ENCODE peak calls at places on chromosomes 2 and 18, in eight cellular contexts. One of them, this sample, is unnamed.
A peak's percentile ranks its signal among the peaks of the same experiment; 100 is the strongest.

GRCh38 chr18:48036191-48036590 is 105.7 kb upstream of the SMAD2 start:
- DNase-seq in ELR: no peak
- DNase-seq in cardiac septum: peak; percentile 14
- DNase-seq in activated T-cell treated with anti-CD3 and anti-CD28 coated beads, Interleukin-2, amount 50 U/mL, for 1 hour: no peak
- DNase-seq in iris pigment epithelial cell: no peak
- DNase-seq in activated gamma-delta T cell: no peak
- DNase-seq in NCI-H1092: no peak
- DNase-seq in brain pericyte: no peak
- DNase-seq in this sample: peak; percentile 54

GRCh38 chr18:79664525-79665125 is 15.0 kb upstream of the CTDP1 start:
- DNase-seq in activated gamma-delta T cell: no peak
- DNase-seq in iris pigment epithelial cell: peak; percentile 82
- DNase-seq in ELR: peak; percentile 81
- DNase-seq in brain pericyte: no peak
- DNase-seq in NCI-H1092: no peak
- DNase-seq in activated T-cell treated with anti-CD3 and anti-CD28 coated beads, Interleukin-2, amount 50 U/mL, for 1 hour: no peak
- DNase-seq in cardiac septum: no peak
- DNase-seq in this sample: peak; percentile 90

GRCh38 chr2:64602436-64602835 is 51.3 kb downstream of the SERTAD2 start:
- DNase-seq in activated gamma-delta T cell: no peak
- DNase-seq in cardiac septum: no peak
- DNase-seq in iris pigment epithelial cell: no peak
- DNase-seq in activated T-cell treated with anti-CD3 and anti-CD28 coated beads, Interleukin-2, amount 50 U/mL, for 1 hour: no peak
- DNase-seq in NCI-H1092: no peak
- DNase-seq in brain pericyte: no peak
- DNase-seq in ELR: no peak
- DNase-seq in this sample: no peak

GRCh38 chr2:19667085-19667484 is 234.7 kb downstream of the TTC32 start:
- DNase-seq in iris pigment epithelial cell: peak; percentile 68
- DNase-seq in cardiac septum: no peak
- DNase-seq in brain pericyte: no peak
- DNase-seq in NCI-H1092: no peak
- DNase-seq in activated T-cell treated with anti-CD3 and anti-CD28 coated beads, Interleukin-2, amount 50 U/mL, for 1 hour: no peak
- DNase-seq in ELR: peak; percentile 61
- DNase-seq in activated gamma-delta T cell: no peak
- DNase-seq in this sample: peak; percentile 72

GRCh38 chr2:191786694-191787093 is 60.2 kb downstream of the CAVIN2 start:
- DNase-seq in brain pericyte: no peak
- DNase-seq in activated gamma-delta T cell: no peak
- DNase-seq in cardiac septum: no peak
- DNase-seq in activated T-cell treated with anti-CD3 and anti-CD28 coated beads, Interleukin-2, amount 50 U/mL, for 1 hour: no peak
- DNase-seq in iris pigment epithelial cell: peak; percentile 28
- DNase-seq in ELR: no peak
- DNase-seq in NCI-H1092: no peak
- DNase-seq in this sample: no peak

GRCh38 chr2:150424361-150424760 is 63.1 kb downstream of the RND3 start:
- DNase-seq in activated gamma-delta T cell: no peak
- DNase-seq in brain pericyte: no peak
- DNase-seq in iris pigment epithelial cell: no peak
- DNase-seq in cardiac septum: no peak
- DNase-seq in activated T-cell treated with anti-CD3 and anti-CD28 coated beads, Interleukin-2, amount 50 U/mL, for 1 hour: no peak
- DNase-seq in ELR: no peak
- DNase-seq in NCI-H1092: no peak
- DNase-seq in this sample: no peak

GRCh38 chr2:163207706-163208370 is 369.3 kb upstream of the KCNH7 start:
- DNase-seq in iris pigment epithelial cell: no peak
- DNase-seq in NCI-H1092: no peak
- DNase-seq in activated gamma-delta T cell: no peak
- DNase-seq in cardiac septum: no peak
- DNase-seq in activated T-cell treated with anti-CD3 and anti-CD28 coated beads, Interleukin-2, amount 50 U/mL, for 1 hour: no peak
- DNase-seq in ELR: peak; percentile 27
- DNase-seq in brain pericyte: no peak
- DNase-seq in this sample: peak; percentile 95

GRCh38 chr2:16635796-16636699 is 29.6 kb downstream of the CYRIA start:
- DNase-seq in activated gamma-delta T cell: no peak
- DNase-seq in cardiac septum: no peak
- DNase-seq in activated T-cell treated with anti-CD3 and anti-CD28 coated beads, Interleukin-2, amount 50 U/mL, for 1 hour: no peak
- DNase-seq in iris pigment epithelial cell: peak; percentile 63
- DNase-seq in ELR: no peak
- DNase-seq in NCI-H1092: no peak
- DNase-seq in brain pericyte: no peak
- DNase-seq in this sample: peak; percentile 72

GRCh38 chr2:202069189-202070050 is 3.6 kb upstream of the KIAA2012 start:
- DNase-seq in activated gamma-delta T cell: no peak
- DNase-seq in brain pericyte: no peak
- DNase-seq in activated T-cell treated with anti-CD3 and anti-CD28 coated beads, Interleukin-2, amount 50 U/mL, for 1 hour: no peak
- DNase-seq in ELR: no peak
- DNase-seq in NCI-H1092: no peak
- DNase-seq in iris pigment epithelial cell: no peak
- DNase-seq in cardiac septum: no peak
- DNase-seq in this sample: no peak

GRCh38 chr2:75606851-75607798 is 39.5 kb upstream of the MRPL19 start:
- DNase-seq in activated gamma-delta T cell: no peak
- DNase-seq in cardiac septum: no peak
- DNase-seq in brain pericyte: no peak
- DNase-seq in activated T-cell treated with anti-CD3 and anti-CD28 coated beads, Interleukin-2, amount 50 U/mL, for 1 hour: no peak
- DNase-seq in ELR: peak; percentile 89
- DNase-seq in NCI-H1092: no peak
- DNase-seq in iris pigment epithelial cell: peak; percentile 76
- DNase-seq in this sample: peak; percentile 94

GRCh38 chr2:3356799-3357198 is 20.8 kb downstream of the EIPR1 start:
- DNase-seq in activated gamma-delta T cell: no peak
- DNase-seq in activated T-cell treated with anti-CD3 and anti-CD28 coated beads, Interleukin-2, amount 50 U/mL, for 1 hour: no peak
- DNase-seq in iris pigment epithelial cell: no peak
- DNase-seq in cardiac septum: no peak
- DNase-seq in NCI-H1092: no peak
- DNase-seq in brain pericyte: no peak
- DNase-seq in ELR: no peak
- DNase-seq in this sample: peak; percentile 68

GRCh38 chr2:188444106-188444835 is 152.6 kb downstream of the GULP1 start:
- DNase-seq in activated T-cell treated with anti-CD3 and anti-CD28 coated beads, Interleukin-2, amount 50 U/mL, for 1 hour: no peak
- DNase-seq in iris pigment epithelial cell: peak; percentile 68
- DNase-seq in NCI-H1092: no peak
- DNase-seq in ELR: no peak
- DNase-seq in activated gamma-delta T cell: no peak
- DNase-seq in brain pericyte: no peak
- DNase-seq in cardiac septum: no peak
- DNase-seq in this sample: no peak

GRCh38 chr2:218285604-218286003 is 6.7 kb downstream of the TMBIM1 start:
- DNase-seq in activated gamma-delta T cell: no peak
- DNase-seq in brain pericyte: no peak
- DNase-seq in cardiac septum: no peak
- DNase-seq in iris pigment epithelial cell: peak; percentile 50
- DNase-seq in NCI-H1092: peak; percentile 49
- DNase-seq in ELR: no peak
- DNase-seq in activated T-cell treated with anti-CD3 and anti-CD28 coated beads, Interleukin-2, amount 50 U/mL, for 1 hour: peak; percentile 44
- DNase-seq in this sample: no peak

GRCh38 chr2:66577331-66578041 is 142.6 kb downstream of the MEIS1 start:
- DNase-seq in iris pigment epithelial cell: no peak
- DNase-seq in activated gamma-delta T cell: no peak
- DNase-seq in activated T-cell treated with anti-CD3 and anti-CD28 coated beads, Interleukin-2, amount 50 U/mL, for 1 hour: no peak
- DNase-seq in ELR: no peak
- DNase-seq in cardiac septum: no peak
- DNase-seq in NCI-H1092: no peak
- DNase-seq in brain pericyte: no peak
- DNase-seq in this sample: no peak

GRCh38 chr18:10543277-10543676 is 17.4 kb downstream of the NAPG start:
- DNase-seq in activated T-cell treated with anti-CD3 and anti-CD28 coated beads, Interleukin-2, amount 50 U/mL, for 1 hour: no peak
- DNase-seq in ELR: no peak
- DNase-seq in brain pericyte: no peak
- DNase-seq in NCI-H1092: no peak
- DNase-seq in activated gamma-delta T cell: no peak
- DNase-seq in cardiac septum: no peak
- DNase-seq in iris pigment epithelial cell: peak; percentile 21
- DNase-seq in this sample: no peak

This sample was measured in renal cortical epithelial cell.